ENCODE peak calls at places on chromosome 19, in seven cellular contexts. G is suprapubic skin, A is fibroblast of lung, E is kidney, T is ascending aorta, X is fibroblast of pulmonary artery, J is kidney epithelial cell. L is an unnamed sample.

GRCh38 chr19:10669246-10669645 is 15.1 kb downstream of the ILF3 start:
- DNase-seq in G (no peak), A (no peak), E (no peak), T (no peak), X (no peak), J (no peak), L (no peak)

GRCh38 chr19:13134626-13135025 is 15.5 kb downstream of the STX10 start:
- DNase-seq in G (no peak), A (no peak), E (no peak), T (no peak), X (no peak), J (no peak), L (no peak)

GRCh38 chr19:3029070-3029923 is at the start of gene TLE2:
- DNase-seq in G (no peak), A (no peak), E (no peak), T (no peak), X (no peak), J (no peak), L (no peak)

GRCh38 chr19:11519138-11519537 is 9.8 kb downstream of the ECSIT start:
- DNase-seq in G (no peak), A (no peak), E (no peak), T (no peak), X (no peak), J (no peak), L (no peak)

GRCh38 chr19:10086904-10087256 is 763 bp downstream of the SHFL start:
- DNase-seq in G (no peak), A (no peak), E (no peak), T (no peak), X (no peak), J (no peak), L (no peak)

GRCh38 chr19:29812080-29812880 is 489 bp downstream of the CCNE1 start:
- DNase-seq in G (no peak), A (no peak), E (peak), T (no peak), X (no peak), J (no peak), L (no peak)

GRCh38 chr19:29120471-29120870 is 92.5 kb downstream of the UQCRFS1 start:
- DNase-seq in G (no peak), A (no peak), E (no peak), T (no peak), X (no peak), J (no peak), L (no peak)

GRCh38 chr19:8456064-8456463 is 11.3 kb downstream of the HNRNPM start:
- DNase-seq in G (no peak), A (no peak), E (no peak), T (no peak), X (no peak), J (no peak), L (no peak)

GRCh38 chr19:54616840-54617560 is 13.3 kb upstream of the LILRB1 start:
- DNase-seq in G (no peak), A (no peak), E (no peak), T (no peak), X (no peak), J (no peak), L (no peak)

GRCh38 chr19:51993422-51993821 is 6.8 kb upstream of the ZNF350 start:
- DNase-seq in G (no peak), A (no peak), E (no peak), T (no peak), X (no peak), J (no peak), L (no peak)

GRCh38 chr19:45578861-45579260 is 5.7 kb downstream of the OPA3 start:
- DNase-seq in G (no peak), A (no peak), E (no peak), T (no peak), X (no peak), J (no peak), L (no peak)

GRCh38 chr19:2846180-2846935 is 5.1 kb downstream of the ZNF555 start:
- DNase-seq in G (no peak), A (no peak), E (no peak), T (no peak), X (no peak), J (no peak), L (no peak)

GRCh38 chr19:18985257-18985656 is 44.2 kb upstream of the HOMER3 start:
- DNase-seq in G (no peak), A (no peak), E (no peak), T (no peak), X (peak), J (no peak), L (no peak)

GRCh38 chr19:10625003-10625761 is at the start of gene SLC44A2:
- DNase-seq in G (peak), A (peak), E (peak), T (peak), X (peak), J (no peak), L (peak)

GRCh38 chr19:55076321-55076720 is 652 bp downstream of the EPS8L1 start:
- DNase-seq in G (no peak), A (no peak), E (no peak), T (no peak), X (no peak), J (no peak), L (no peak)

GRCh38 chr19:18496167-18496979 is 25.5 kb downstream of the ELL start:
- DNase-seq in G (no peak), A (peak), E (peak), T (no peak), X (peak), J (peak), L (peak)

GRCh38 chr19:50384685-50385535 is 763 bp downstream of the POLD1 start:
- DNase-seq in G (no peak), A (peak), E (no peak), T (no peak), X (peak), J (no peak), L (peak)

DNA sequence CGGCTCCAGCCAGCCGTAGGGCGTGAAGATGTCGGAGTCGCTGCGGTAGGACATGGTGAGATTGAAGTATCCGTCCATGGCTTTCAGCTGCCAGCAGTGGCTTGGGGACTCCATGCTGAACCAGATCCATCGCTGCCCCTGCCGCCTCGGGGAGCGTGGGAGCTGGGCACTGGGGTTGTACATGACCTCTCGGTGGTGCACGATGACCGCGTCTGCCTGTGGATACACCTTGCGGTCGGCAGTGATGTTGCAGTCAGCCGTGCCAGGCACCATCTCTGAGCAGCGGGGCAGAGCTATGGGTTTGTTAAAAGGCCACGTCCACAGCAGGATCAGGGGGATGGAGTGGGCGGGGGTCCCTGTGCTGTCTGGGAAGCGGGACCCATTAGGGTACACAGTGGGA is 7.5 kb downstream of the FUT6 start:
- DNase-seq in G (no peak), A (no peak), E (no peak), T (no peak), X (no peak), J (no peak), L (no peak)
- H3K4me3 ChIP-seq in G (no peak), A (no peak), E (peak), T (no peak), X (no peak), J (no peak), L (no peak)

GRCh38 chr19:17266975-17267788 is at the start of gene BABAM1:
- DNase-seq in G (peak), A (peak), E (peak), T (peak), X (peak), J (peak), L (peak)
- TF ChIP-seq CTCF in G (no peak), A (no peak), E (no peak), T (no peak), X (no peak), J (no peak), L (no peak)

GRCh38 chr19:36113895-36114762 is 546 bp downstream of the POLR2I start:
- DNase-seq in G (no peak), A (peak), E (no peak), T (peak), X (peak), J (no peak), L (peak)
- H3K4me3 ChIP-seq in G (peak), A (peak), E (peak), T (peak), X (peak), J (peak), L (peak)

GRCh38 chr19:49229416-49229815 is 71.8 kb downstream of the TRPM4 start:
- DNase-seq in G (no peak), A (no peak), E (no peak), T (no peak), X (no peak), J (no peak), L (peak)

GRCh38 chr19:49223472-49223871 is 65.9 kb downstream of the TRPM4 start:
- DNase-seq in G (no peak), A (no peak), E (no peak), T (no peak), X (no peak), J (no peak), L (no peak)

GRCh38 chr19:49222011-49222410 is 64.4 kb downstream of the TRPM4 start:
- DNase-seq in G (no peak), A (no peak), E (no peak), T (no peak), X (no peak), J (no peak), L (peak)

GRCh38 chr19:49222528-49222927 is 64.9 kb downstream of the TRPM4 start:
- DNase-seq in G (no peak), A (no peak), E (no peak), T (no peak), X (no peak), J (no peak), L (no peak)

DNA sequence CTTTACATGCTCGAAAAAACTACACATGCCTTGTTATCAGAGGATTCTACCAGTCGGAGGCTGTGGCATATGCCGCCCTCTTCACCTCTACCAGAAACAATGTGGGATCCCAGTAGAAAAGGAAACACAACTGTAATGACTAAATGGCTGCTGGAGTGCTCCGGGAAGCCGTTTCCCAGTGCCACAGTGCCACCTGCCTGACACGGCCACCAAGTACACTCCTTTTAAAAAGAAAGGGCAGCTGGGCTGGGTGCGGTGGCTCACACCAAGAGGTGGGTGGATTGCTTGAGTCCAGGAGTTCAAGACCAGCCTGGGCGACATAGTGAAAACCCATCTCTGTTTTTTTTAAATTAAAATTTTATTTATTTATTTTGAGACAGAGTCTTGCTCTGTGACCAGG is 67.3 kb downstream of the TRPM4 start:
- DNase-seq in G (no peak), A (peak), E (no peak), T (no peak), X (peak), J (no peak), L (peak)
- TF ChIP-seq CTCF in G (peak), A (peak), E (peak), T (no peak), X (peak), J (peak), L (peak)

L was measured in choroid plexus epithelial cell.